ENCODE peak calls at places on chromosomes 12 and 14, in five cellular contexts. D is NB4; S is EL; K is activated CD4-positive, alpha-beta T cell treated with anti-CD3 and anti-CD28 coated beads, Interleukin-2, amount 50 U/mL, for 4 hours; T is stimulated activated CD4-positive, alpha-beta T cell treated with anti-CD3 and anti-CD28 coated beads, Interleukin-2, amount 100 ng/mL, for 4 hours. I is an unnamed sample.

GRCh38 chr12:108735855-108736254 is 4.5 kb upstream of the CORO1C start:
- DNase-seq in D (no peak), S (no peak), K (no peak), T (no peak), I (no peak)

GRCh38 chr14:95041477-95042020 is 115.8 kb downstream of the DICER1 start:
- DNase-seq in D (no peak), S (no peak), K (no peak), T (no peak), I (no peak)

GRCh38 chr14:36522347-36522971 is 2.4 kb upstream of the NKX2-1 start:
- DNase-seq in D (no peak), S (no peak), K (no peak), T (no peak), I (no peak)

GRCh38 chr12:111454716-111455447 is 49.2 kb downstream of the SH2B3 start:
- DNase-seq in D (no peak), S (no peak), K (no peak), T (no peak), I (no peak)

GRCh38 chr12:2479866-2480510 is 314.8 kb upstream of the FKBP4 start:
- DNase-seq in D (no peak), S (no peak), K (no peak), T (no peak), I (no peak)

GRCh38 chr14:92867246-92867925 is 55.6 kb upstream of the CHGA start:
- DNase-seq in D (no peak), S (no peak), K (no peak), T (no peak), I (no peak)

GRCh38 chr14:67582061-67582460 is 18.0 kb downstream of the PIGH start:
- DNase-seq in D (no peak), S (no peak), K (no peak), T (no peak), I (no peak)

GRCh38 chr12:28367326-28367725 is 177.1 kb downstream of the CCDC91 start:
- DNase-seq in D (no peak), S (no peak), K (no peak), T (no peak), I (no peak)

GRCh38 chr14:81396108-81396507 is 4.0 kb downstream of the STON2 start:
- DNase-seq in D (no peak), S (no peak), K (no peak), T (no peak), I (no peak)

GRCh38 chr12:48999371-49000131 is at the start of gene DDN:
- DNase-seq in D (peak), S (peak), K (no peak), T (no peak), I (no peak)

GRCh38 chr12:52027085-52027843 is 20.5 kb downstream of the TAMALIN start:
- DNase-seq in D (no peak), S (no peak), K (no peak), T (no peak), I (no peak)

GRCh38 chr12:77723308-77723707 is 107.4 kb upstream of the NAV3 start:
- DNase-seq in D (no peak), S (no peak), K (no peak), T (no peak), I (no peak)

GRCh38 chr12:94140556-94140955 is 7.8 kb upstream of the PLXNC1 start:
- DNase-seq in D (peak), S (peak), K (peak), T (no peak), I (no peak)

GRCh38 chr12:131473261-131473660 is 237.6 kb upstream of the SFSWAP start:
- DNase-seq in D (no peak), S (no peak), K (no peak), T (no peak), I (no peak)